ENCODE peak calls at places on chromosome 17, in five cellular contexts. G, D, E, K and X are unnamed samples.

GRCh38 chr17:47733047-47733413 is at the start of gene TBX21:
- DNase-seq in G (no peak), D (no peak), E (peak), K (peak), X (peak)

GRCh38 chr17:40025991-40026815 is 11.0 kb downstream of the CSF3 start:
- DNase-seq in G (no peak), K (no peak), D (peak), E (no peak), X (no peak)

GRCh38 chr17:67525239-67526135 is 148.4 kb downstream of the PITPNC1 start:
- DNase-seq in K (no peak), E (no peak), G (no peak), D (no peak), X (no peak)

GRCh38 chr17:78355045-78355641 is 4.7 kb downstream of the SOCS3 start:
- DNase-seq in E (no peak), K (no peak), D (no peak), G (no peak), X (no peak)

GRCh38 chr17:4505187-4505586 is 6.5 kb downstream of the SPNS2 start:
- DNase-seq in G (no peak), D (no peak), E (no peak), K (no peak), X (no peak)

GRCh38 chr17:68906638-68907037 is 48.6 kb downstream of the ABCA8 start:
- DNase-seq in G (peak), E (no peak), K (peak), D (peak), X (no peak)

GRCh38 chr17:10604521-10604920 is 52.6 kb downstream of the MYH3 start:
- DNase-seq in D (no peak), E (no peak), K (no peak), G (no peak), X (no peak)

GRCh38 chr17:78032166-78032565 is 73.7 kb downstream of the TNRC6C start:
- DNase-seq in D (no peak), E (no peak), G (no peak), K (no peak), X (no peak)